ENCODE peak calls at places on chromosomes 2 and 18, in seven cellular contexts. U, F, N, K, R, O and S are unnamed samples.

GRCh38 chr18:76801567-76802505 is 20.5 kb upstream of the ZNF236 start:
- DNase-seq in U (peak), F (peak), N (peak), K (peak), R (peak), O (no peak), S (peak)

GRCh38 chr2:55992465-55992864 is 68.9 kb upstream of the EFEMP1 start:
- DNase-seq in U (no peak), F (no peak), N (no peak), K (peak), R (no peak), O (no peak), S (no peak)

GRCh38 chr18:70421471-70421870 is 132.6 kb downstream of the SOCS6 start:
- DNase-seq in U (no peak), F (no peak), N (no peak), K (no peak), R (no peak), O (no peak), S (no peak)

GRCh38 chr2:188976545-188977268 is 2.5 kb downstream of the COL3A1 start:
- DNase-seq in U (no peak), F (no peak), N (no peak), K (no peak), R (no peak), O (no peak), S (no peak)

GRCh38 chr2:112640800-112641675 is 4.7 kb upstream of the SLC20A1 start:
- DNase-seq in U (no peak), F (peak), N (no peak), K (no peak), R (peak), O (no peak), S (no peak)

GRCh38 chr2:71379086-71379485 is 47.5 kb downstream of the ZNF638 start:
- DNase-seq in U (no peak), F (no peak), N (no peak), K (no peak), R (no peak), O (no peak), S (no peak)

GRCh38 chr2:189142893-189143759 is 36.4 kb downstream of the COL5A2 start:
- DNase-seq in U (peak), F (peak), N (peak), K (peak), R (peak), O (no peak), S (no peak)

GRCh38 chr18:32754508-32755263 is 18.1 kb downstream of the KLHL14 start:
- DNase-seq in U (no peak), F (no peak), N (no peak), K (peak), R (no peak), O (no peak), S (no peak)

GRCh38 chr2:156986339-156986988 is 271.0 kb upstream of the GALNT5 start:
- DNase-seq in U (no peak), F (no peak), N (no peak), K (peak), R (no peak), O (no peak), S (no peak)

GRCh38 chr18:9741821-9742541 is 33.9 kb downstream of the RAB31 start:
- DNase-seq in U (no peak), F (no peak), N (no peak), K (peak), R (no peak), O (no peak), S (no peak)

GRCh38 chr2:36468463-36469266 is 113.1 kb downstream of the CRIM1 start:
- DNase-seq in U (no peak), F (no peak), N (no peak), K (no peak), R (no peak), O (no peak), S (no peak)

GRCh38 chr2:10126627-10127026 is 4.1 kb downstream of the RRM2 start:
- DNase-seq in U (no peak), F (no peak), N (no peak), K (no peak), R (no peak), O (no peak), S (no peak)

GRCh38 chr18:55781481-55781957 is 193.5 kb upstream of the TCF4 start:
- DNase-seq in U (no peak), F (no peak), N (no peak), K (peak), R (no peak), O (no peak), S (no peak)

GRCh38 chr18:50188652-50189051 is 6.3 kb downstream of the MYO5B start:
- DNase-seq in U (no peak), F (no peak), N (no peak), K (no peak), R (no peak), O (no peak), S (no peak)